ENCODE peak calls at places on chromosome 9, in six cellular contexts. S is heart right ventricle, R is choroid plexus epithelial cell, Z is aorta, J is ovary, W is right lobe of liver. B is an unnamed sample.

GRCh38 chr9:121771851-121772599 is 120.6 kb downstream of the DAB2IP start:
- DNase-seq in Z (peak), W (peak), J (peak), R (no peak), S (no peak), B (no peak)

GRCh38 chr9:33453286-33453882 is 6.0 kb upstream of the AQP3 start:
- DNase-seq in Z (no peak), R (no peak), S (no peak), J (no peak), W (no peak), B (no peak)

GRCh38 chr9:133125706-133126696 is 5.0 kb upstream of the RALGDS start:
- DNase-seq in S (peak), J (peak), R (peak), Z (no peak), W (no peak), B (no peak)

GRCh38 chr9:24118170-24118569 is 292.1 kb upstream of the ELAVL2 start:
- DNase-seq in W (no peak), S (no peak), R (no peak), J (no peak), Z (no peak), B (no peak)

GRCh38 chr9:27473135-27473534 is 51.0 kb upstream of the IFNK start:
- DNase-seq in S (peak), W (no peak), Z (peak), J (no peak), R (peak), B (peak)

GRCh38 chr9:20848490-20848889 is 164.4 kb downstream of the FOCAD start:
- DNase-seq in Z (no peak), W (no peak), J (no peak), S (no peak), R (peak), B (no peak)

GRCh38 chr9:100088202-100088601 is 10.6 kb downstream of the ERP44 start:
- DNase-seq in J (no peak), S (no peak), R (no peak), W (no peak), Z (no peak), B (no peak)

GRCh38 chr9:16461851-16462250 is 408.6 kb downstream of the BNC2 start:
- DNase-seq in J (no peak), R (no peak), S (no peak), Z (no peak), W (no peak), B (no peak)

GRCh38 chr9:33289501-33289900 is 815 bp upstream of the NFX1 start:
- DNase-seq in W (no peak), S (peak), R (peak), J (peak), Z (peak), B (peak)

GRCh38 chr9:137788561-137789294 is 88.9 kb upstream of the CACNA1B start:
- DNase-seq in J (peak), Z (no peak), R (no peak), W (no peak), S (no peak), B (no peak)

GRCh38 chr9:120303519-120303918 is 276.4 kb downstream of the CDK5RAP2 start:
- DNase-seq in Z (no peak), S (no peak), W (no peak), R (no peak), J (no peak), B (no peak)

GRCh38 chr9:126328415-126328814 is 1.8 kb downstream of the MVB12B start:
- DNase-seq in W (no peak), S (no peak), R (no peak), J (no peak), Z (no peak), B (no peak)

GRCh38 chr9:126327750-126328120 is 1.1 kb downstream of the MVB12B start:
- DNase-seq in S (no peak), J (no peak), Z (no peak), R (no peak), W (no peak), B (no peak)

GRCh38 chr9:126325779-126326178 is 850 bp upstream of the MVB12B start:
- DNase-seq in S (no peak), W (no peak), Z (no peak), R (no peak), J (no peak), B (no peak)

GRCh38 chr9:126326228-126327015 is at the start of gene MVB12B:
- DNase-seq in R (no peak), Z (peak), J (peak), W (no peak), S (peak), B (peak)

DNA sequence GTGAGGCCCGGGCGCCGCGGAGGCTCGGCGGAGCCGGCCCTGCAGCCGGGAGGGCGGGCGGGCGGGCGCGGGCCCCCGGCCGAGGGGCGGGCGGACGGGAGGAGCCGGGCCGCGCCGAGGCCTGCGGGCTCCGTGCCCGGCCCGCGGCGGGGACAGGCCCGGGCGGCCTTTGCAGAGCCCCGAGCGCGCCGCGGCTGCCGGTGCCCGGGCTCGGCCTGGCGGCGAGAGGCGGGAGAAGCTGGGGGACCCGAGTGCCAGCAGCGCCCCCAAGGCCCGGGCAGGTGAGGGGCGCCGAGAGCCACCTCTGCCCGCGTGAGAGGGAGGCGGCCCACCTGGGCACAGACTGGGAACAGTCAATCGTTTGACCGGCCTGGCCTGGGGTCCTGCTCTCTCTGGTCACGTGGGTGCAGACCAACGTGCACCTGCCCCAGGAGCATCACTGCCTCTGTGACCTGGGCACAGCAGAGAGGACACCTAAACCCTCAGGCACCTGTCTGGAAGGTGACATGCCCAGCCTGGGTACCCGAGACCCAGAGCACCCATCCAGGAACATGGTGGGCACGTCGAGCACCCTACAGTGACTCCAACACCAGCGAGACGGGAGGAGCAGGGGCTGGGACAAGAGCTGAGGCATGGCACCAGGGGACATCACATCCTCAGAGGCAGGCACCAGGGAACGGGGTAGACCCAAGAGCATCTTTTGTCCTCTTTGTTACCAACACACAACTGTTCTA is 554 bp downstream of the MVB12B start:
- DNase-seq in Z (peak), J (peak), S (no peak), R (no peak), W (no peak), B (no peak)
- H3K4me3 ChIP-seq in Z (peak), J (peak), S (peak), R (peak), W (peak), B (peak)

DNA sequence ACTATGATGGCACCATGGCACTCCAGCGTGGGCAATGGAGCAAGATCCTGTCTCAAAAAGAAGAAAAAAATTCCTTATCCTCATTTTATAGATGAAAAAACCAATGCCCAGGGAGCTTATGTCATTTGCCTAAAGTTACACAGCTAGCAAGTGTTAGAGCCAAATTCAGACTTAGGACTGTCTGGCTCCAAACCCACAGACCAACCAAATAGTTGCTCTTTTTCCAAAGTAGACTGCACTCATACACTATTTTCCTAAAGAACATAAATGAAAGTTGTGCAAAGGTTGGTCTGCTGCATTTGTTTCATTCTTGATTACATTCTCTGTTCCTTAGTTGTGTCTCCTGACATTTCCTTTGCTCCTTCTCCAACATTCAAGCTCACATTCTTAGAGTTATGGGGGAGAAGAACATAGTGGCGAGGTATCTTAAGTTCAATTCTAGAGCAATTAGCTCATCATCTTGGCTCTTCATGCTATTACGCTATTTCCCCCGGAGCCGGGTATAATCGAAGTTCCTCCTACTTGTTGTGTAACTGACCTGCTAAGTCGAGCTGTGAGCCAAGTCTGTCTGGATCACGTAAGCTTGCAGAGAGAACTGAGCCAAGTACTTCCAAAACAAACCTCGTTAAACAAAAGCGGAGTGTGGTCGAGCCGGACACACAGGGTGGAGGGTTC is 138.3 kb downstream of the RFK start:
- DNase-seq in R (peak), J (peak), Z (no peak), W (no peak), S (peak), B (peak)
- H3K4me3 ChIP-seq in R (no peak), J (no peak), Z (peak), W (peak), S (no peak), B (no peak)

GRCh38 chr9:136662326-136662655 is 425 bp upstream of the EGFL7 start:
- DNase-seq in R (no peak), Z (no peak), W (peak), J (no peak), S (peak), B (no peak)
- H3K4me3 ChIP-seq in R (no peak), Z (no peak), W (peak), J (no peak), S (no peak), B (no peak)

GRCh38 chr9:128391956-128392301 is 20.8 kb downstream of the URM1 start:
- DNase-seq in R (no peak), S (no peak), W (no peak), Z (no peak), J (no peak), B (no peak)

GRCh38 chr9:128393971-128394370 is 22.8 kb downstream of the URM1 start:
- DNase-seq in J (no peak), W (no peak), R (no peak), Z (no peak), S (no peak), B (no peak)

GRCh38 chr9:128394404-128395168 is 23.4 kb downstream of the URM1 start:
- DNase-seq in R (no peak), S (no peak), W (no peak), J (no peak), Z (no peak), B (no peak)

GRCh38 chr9:128392302-128393152 is 21.4 kb downstream of the URM1 start:
- DNase-seq in R (no peak), W (no peak), Z (no peak), S (no peak), J (no peak), B (no peak)

DNA sequence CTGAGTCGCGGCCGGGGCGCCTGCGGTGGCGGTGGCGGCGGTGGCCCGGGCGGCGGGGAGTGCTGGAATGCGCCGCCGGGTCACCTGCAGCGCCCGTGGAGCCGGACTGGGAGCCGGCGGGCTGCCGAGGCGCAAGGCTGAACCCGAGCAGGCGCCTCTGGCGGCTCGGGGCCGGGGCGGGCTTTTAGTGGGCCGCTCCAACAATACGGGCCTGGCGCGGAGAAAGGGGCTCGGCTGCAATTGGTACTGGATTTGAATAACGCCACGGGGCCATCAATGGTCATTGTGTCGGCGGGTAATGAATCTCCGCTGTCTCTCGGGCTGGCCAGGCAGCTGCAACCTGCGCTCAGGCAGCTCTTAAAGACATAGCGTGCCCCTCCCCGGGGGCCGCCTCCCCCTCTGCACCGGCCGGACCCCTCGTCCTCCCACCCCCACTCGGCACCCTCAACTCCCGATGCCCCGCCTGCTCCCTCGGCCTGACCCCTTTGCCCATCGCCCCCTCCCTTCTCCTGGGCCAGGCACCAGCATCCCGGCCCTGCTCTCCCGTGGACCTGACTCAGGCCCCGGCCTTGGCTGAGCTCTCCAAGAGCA is 22.1 kb downstream of the URM1 start:
- DNase-seq in Z (no peak), R (no peak), W (no peak), S (no peak), J (no peak), B (no peak)
- H3K4me3 ChIP-seq in Z (no peak), R (no peak), W (no peak), S (no peak), J (no peak), B (no peak)

GRCh38 chr9:19379283-19379682 is 753 bp downstream of the RPS6 start:
- DNase-seq in S (no peak), Z (no peak), J (no peak), R (no peak), W (no peak), B (no peak)

GRCh38 chr9:19379697-19380046 is 364 bp downstream of the RPS6 start:
- DNase-seq in J (no peak), R (peak), W (no peak), S (peak), Z (no peak), B (no peak)

GRCh38 chr9:19378647-19379046 is 1.4 kb downstream of the RPS6 start:
- DNase-seq in Z (no peak), J (no peak), S (no peak), R (no peak), W (no peak), B (no peak)

GRCh38 chr9:19376931-19377330 is 3.1 kb downstream of the RPS6 start:
- DNase-seq in R (no peak), J (no peak), S (no peak), Z (no peak), W (no peak), B (no peak)

DNA sequence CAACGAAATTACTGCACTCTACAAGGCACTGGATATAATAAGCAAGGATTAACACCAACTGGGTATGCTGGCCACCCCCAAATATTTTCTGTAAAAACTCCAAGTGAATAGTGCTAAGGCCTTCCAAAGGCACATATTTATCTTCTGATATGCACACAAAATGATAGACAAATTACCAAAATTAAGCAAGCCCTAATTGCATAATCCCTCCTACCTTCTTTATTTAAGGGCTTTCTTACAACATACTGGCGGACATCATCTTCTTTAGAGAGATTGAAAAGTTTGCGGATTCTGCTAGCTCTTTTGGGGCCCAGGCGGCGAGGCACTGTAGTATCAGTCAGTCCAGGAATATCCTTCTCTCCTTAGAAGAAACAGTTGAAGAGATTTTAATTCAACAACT is 1.9 kb downstream of the RPS6 start:
- DNase-seq in Z (no peak), W (no peak), J (no peak), R (no peak), S (no peak), B (no peak)
- H3K4me3 ChIP-seq in Z (no peak), W (no peak), J (no peak), R (peak), S (no peak), B (no peak)

DNA sequence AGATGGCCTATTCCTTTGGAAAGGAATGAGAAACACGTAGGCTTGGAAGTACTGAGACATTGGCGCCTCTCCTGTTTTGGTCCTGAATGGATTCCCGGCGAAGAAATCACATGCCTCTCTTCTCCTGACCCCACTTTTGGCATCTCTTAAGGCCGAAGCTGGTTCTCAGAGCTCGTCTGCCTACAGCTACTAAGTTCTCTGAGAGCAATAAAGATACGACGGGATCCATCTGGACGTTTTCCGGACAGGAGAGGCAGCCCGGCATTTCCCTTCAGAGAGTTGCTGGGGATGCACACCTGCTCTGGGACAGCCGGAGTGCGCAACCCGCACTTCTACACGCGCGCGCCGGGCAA is 336.8 kb upstream of the PUM3 start:
- DNase-seq in R (no peak), W (no peak), Z (no peak), S (no peak), J (no peak), B (no peak)
- H3K4me3 ChIP-seq in R (no peak), W (no peak), Z (no peak), S (no peak), J (no peak), B (no peak)

B was measured in lower leg skin.